ENCODE peak calls at places on chromosomes 12 and 14, in ten cellular contexts. L is K562, D is mammary epithelial cell, F is cardiac muscle cell, G is WTC11, Y is astrocyte of the cerebellum, P is astrocyte of the spinal cord, V is H9, O is lower lobe of right lung, B is choroid plexus epithelial cell. S is an unnamed sample.

GRCh38 chr14:97107070-97107469 is 309.9 kb downstream of the VRK1 start:
- DNase-seq in F (no peak), P (no peak), V (no peak), L (no peak), O (no peak), B (no peak), D (no peak), G (no peak), Y (no peak), S (no peak)

GRCh38 chr12:44193281-44193680 is 357.4 kb downstream of the TMEM117 start:
- DNase-seq in F (no peak), D (peak; percentile 14), V (no peak), Y (no peak), L (no peak), B (no peak), P (no peak), O (no peak), G (no peak), S (no peak)

GRCh38 chr14:37343307-37344094 is 145.8 kb downstream of the MIPOL1 start:
- DNase-seq in D (no peak), V (no peak), G (no peak), O (no peak), P (peak; percentile 16), F (no peak), B (peak; percentile 9), L (no peak), Y (no peak), S (no peak)

GRCh38 chr14:104383088-104383805 is 196.3 kb upstream of the C14orf180 start:
- DNase-seq in B (no peak), L (no peak), V (no peak), F (no peak), D (no peak), Y (no peak), O (no peak), P (no peak), G (no peak), S (no peak)

GRCh38 chr14:75044760-75045159 is 6.5 kb downstream of the MLH3 start:
- DNase-seq in D (no peak), L (no peak), P (no peak), B (no peak), V (no peak), O (no peak), F (no peak), G (no peak), Y (no peak), S (no peak)

GRCh38 chr12:3589745-3590144 is 98.7 kb downstream of the PRMT8 start:
- DNase-seq in Y (no peak), P (no peak), D (no peak), L (no peak), F (no peak), G (no peak), V (no peak), O (no peak), B (no peak), S (no peak)

GRCh38 chr12:126617312-126617711 is 1552.1 kb downstream of the AACS start:
- DNase-seq in D (no peak), L (peak; percentile 16), P (no peak), B (no peak), O (no peak), V (peak; percentile 61), F (no peak), G (no peak), Y (no peak), S (no peak)

GRCh38 chr14:104187121-104187889 is 48.9 kb downstream of the KIF26A start:
- DNase-seq in F (no peak), B (no peak), P (no peak), L (no peak), D (no peak), Y (no peak), O (no peak), V (no peak), G (no peak), S (no peak)

GRCh38 chr12:52952082-52952801 is 3.3 kb downstream of the KRT18 start:
- DNase-seq in P (no peak), D (no peak), O (peak; percentile 77), V (no peak), G (peak; percentile 44), L (peak; percentile 50), F (peak; percentile 37), B (no peak), Y (no peak), S (no peak)

GRCh38 chr12:129877383-129877782 is 26.4 kb downstream of the TMEM132D start:
- DNase-seq in F (no peak), G (no peak), L (no peak), P (no peak), O (no peak), D (no peak), V (no peak), B (no peak), Y (no peak), S (no peak)

GRCh38 chr14:50117456-50117855 is 1.1 kb upstream of the VCPKMT start:
- DNase-seq in V (no peak), B (no peak), O (no peak), D (no peak), Y (no peak), G (no peak), P (no peak), L (no peak), F (no peak), S (no peak)

GRCh38 chr12:77060136-77060882 is 5.1 kb downstream of the E2F7 start:
- DNase-seq in L (no peak), B (no peak), V (no peak), Y (no peak), P (no peak), O (no peak), F (no peak), D (no peak), G (no peak), S (no peak)

GRCh38 chr12:120818416-120818815 is 85.7 kb downstream of the SPPL3 start:
- DNase-seq in G (no peak), D (peak; percentile 50), V (no peak), L (no peak), Y (no peak), P (no peak), O (no peak), F (no peak), B (no peak), S (no peak)

GRCh38 chr12:110739894-110740293 is 2.8 kb downstream of the PPP1CC start:
- DNase-seq in L (no peak), G (no peak), F (no peak), B (no peak), V (no peak), D (no peak), P (no peak), Y (no peak), O (no peak), S (no peak)

GRCh38 chr12:57086951-57087688 is 1.8 kb upstream of the NAB2 start:
- DNase-seq in P (peak; percentile 92), Y (no peak), B (peak; percentile 93), G (peak; percentile 81), D (peak; percentile 86), O (peak; percentile 94), V (peak; percentile 87), F (peak; percentile 96), L (peak; percentile 90), S (peak; percentile 75)

GRCh38 chr14:49769171-49769570 is 1.2 kb downstream of the KLHDC2 start:
- DNase-seq in P (peak; percentile 60), Y (no peak), O (no peak), D (peak; percentile 23), B (peak; percentile 64), V (no peak), G (no peak), F (peak; percentile 61), L (no peak), S (no peak)

GRCh38 chr14:81400202-81400678 is at the start of gene STON2:
- DNase-seq in Y (peak; percentile 55), P (peak; percentile 75), L (peak; percentile 34), V (no peak), F (peak; percentile 33), B (no peak), O (no peak), D (peak; percentile 98), G (no peak), S (no peak)

GRCh38 chr12:47736216-47736615 is 10.9 kb upstream of the ENDOU start:
- DNase-seq in O (no peak), F (no peak), B (no peak), G (no peak), V (no peak), D (no peak), Y (no peak), P (no peak), L (no peak), S (no peak)

DNA sequence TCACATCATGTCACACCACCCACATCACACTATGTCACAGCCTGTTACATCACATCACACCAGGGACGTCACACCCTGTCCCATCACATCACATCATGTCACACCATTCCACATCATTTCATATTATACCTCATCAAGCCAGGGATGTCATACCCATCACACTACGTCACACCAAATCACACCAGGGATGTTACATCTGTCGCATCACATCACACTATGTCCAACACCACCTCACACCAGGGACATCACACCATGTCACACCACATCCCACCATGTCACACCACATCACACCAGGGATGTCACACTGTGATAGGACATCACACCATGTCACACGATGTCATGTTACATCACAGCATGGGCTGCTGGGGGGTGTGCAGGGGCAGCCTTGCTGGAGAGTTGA is 110.6 kb downstream of the TMEM121 start:
- DNase-seq in L (no peak), B (no peak), P (no peak), G (no peak), V (no peak), D (no peak), O (no peak), Y (no peak), F (no peak), S (no peak)
- TF ChIP-seq CTCF in L (no peak), B (no peak), P (no peak), G (no peak), V (no peak), D (no peak), O (no peak), Y (no peak), F (no peak), S (no peak)

GRCh38 chr12:14893471-14894250 is 8.0 kb upstream of the MGP start:
- DNase-seq in D (no peak), Y (no peak), F (peak; percentile 78), P (no peak), B (peak; percentile 55), O (no peak), V (no peak), L (no peak), G (no peak), S (no peak)
- TF ChIP-seq CTCF in D (no peak), Y (no peak), F (no peak), P (no peak), B (no peak), O (no peak), V (no peak), L (no peak), G (no peak), S (no peak)

GRCh38 chr12:203462-204260 is 10.3 kb downstream of the SLC6A12 start:
- DNase-seq in V (peak; percentile 71), P (no peak), B (no peak), F (peak; percentile 31), Y (no peak), O (no peak), D (no peak), G (peak; percentile 59), L (peak; percentile 62), S (no peak)
- TF ChIP-seq CTCF in V (peak; percentile 56), P (no peak), B (peak; percentile 11), F (peak; percentile 7), Y (no peak), O (no peak), D (no peak), G (no peak), L (no peak), S (no peak)

DNA sequence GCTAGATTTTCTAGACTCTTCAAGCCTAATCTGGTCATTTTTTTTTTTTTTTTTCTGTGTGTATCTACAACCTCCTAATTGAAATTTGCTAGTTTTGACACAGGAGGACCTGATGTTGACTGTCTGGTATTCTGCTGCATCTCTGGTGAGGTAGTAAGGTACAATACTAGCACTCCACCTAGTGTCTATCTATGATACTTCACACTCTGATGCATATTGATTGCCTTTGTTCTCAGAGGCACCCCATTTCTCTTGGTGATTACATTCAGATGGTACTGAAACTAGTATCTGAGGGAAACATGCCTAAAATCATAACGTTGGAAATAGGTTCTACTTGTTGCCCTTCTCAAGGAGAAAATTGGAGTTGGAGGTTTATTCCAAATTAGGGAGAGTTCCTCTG is 930.5 kb upstream of the NOVA1 start:
- DNase-seq in D (no peak), B (peak; percentile 23), Y (peak; percentile 43), O (no peak), P (peak; percentile 30), L (no peak), G (no peak), V (no peak), F (peak; percentile 24), S (no peak)
- TF ChIP-seq CTCF in D (peak; percentile 26), B (peak; percentile 35), Y (peak; percentile 70), O (no peak), P (peak; percentile 53), L (no peak), G (no peak), V (peak; percentile 67), F (peak; percentile 30), S (no peak)